ENCODE peak calls at places on chromosome 2, in ten cellular contexts. One of them, this sample, is unnamed.

GRCh38 chr2:40037303-40037702 is 258.2 kb upstream of the THUMPD2 start:
- DNase-seq in heart left ventricle: peak; percentile 30
- DNase-seq in cardiac fibroblast: no peak
- DNase-seq in upper lobe of left lung: no peak
- DNase-seq in substantia nigra: no peak
- DNase-seq in NCI-H510A: no peak
- DNase-seq in AG08395: no peak
- DNase-seq in ACHN: no peak
- DNase-seq in midbrain: no peak
- DNase-seq in activated CD8-positive, alpha-beta memory T cell treated with anti-CD3 and anti-CD28 coated beads for 1 hour: no peak
- DNase-seq in this sample: no peak

GRCh38 chr2:213306320-213306942 is 22.2 kb downstream of the SPAG16 start:
- DNase-seq in heart left ventricle: peak; percentile 74
- DNase-seq in cardiac fibroblast: peak; percentile 76
- DNase-seq in upper lobe of left lung: no peak
- DNase-seq in substantia nigra: no peak
- DNase-seq in NCI-H510A: no peak
- DNase-seq in AG08395: peak; percentile 23
- DNase-seq in ACHN: peak; percentile 8
- DNase-seq in midbrain: no peak
- DNase-seq in activated CD8-positive, alpha-beta memory T cell treated with anti-CD3 and anti-CD28 coated beads for 1 hour: no peak
- DNase-seq in this sample: no peak

GRCh38 chr2:75553961-75554539 is 6.7 kb downstream of the EVA1A start:
- DNase-seq in heart left ventricle: no peak
- DNase-seq in cardiac fibroblast: no peak
- DNase-seq in upper lobe of left lung: no peak
- DNase-seq in substantia nigra: no peak
- DNase-seq in NCI-H510A: no peak
- DNase-seq in AG08395: no peak
- DNase-seq in ACHN: no peak
- DNase-seq in midbrain: no peak
- DNase-seq in activated CD8-positive, alpha-beta memory T cell treated with anti-CD3 and anti-CD28 coated beads for 1 hour: no peak
- DNase-seq in this sample: peak; percentile 94

GRCh38 chr2:234467289-234467688 is 29.6 kb downstream of the ARL4C start:
- DNase-seq in heart left ventricle: no peak
- DNase-seq in cardiac fibroblast: peak; percentile 85
- DNase-seq in upper lobe of left lung: no peak
- DNase-seq in substantia nigra: no peak
- DNase-seq in NCI-H510A: no peak
- DNase-seq in AG08395: peak; percentile 25
- DNase-seq in ACHN: no peak
- DNase-seq in midbrain: no peak
- DNase-seq in activated CD8-positive, alpha-beta memory T cell treated with anti-CD3 and anti-CD28 coated beads for 1 hour: no peak
- DNase-seq in this sample: no peak

GRCh38 chr2:14790041-14790640 is 157.6 kb downstream of the LRATD1 start:
- DNase-seq in heart left ventricle: no peak
- DNase-seq in cardiac fibroblast: no peak
- DNase-seq in upper lobe of left lung: no peak
- DNase-seq in substantia nigra: no peak
- DNase-seq in NCI-H510A: no peak
- DNase-seq in AG08395: peak; percentile 51
- DNase-seq in ACHN: no peak
- DNase-seq in midbrain: no peak
- DNase-seq in activated CD8-positive, alpha-beta memory T cell treated with anti-CD3 and anti-CD28 coated beads for 1 hour: no peak
- DNase-seq in this sample: no peak

GRCh38 chr2:75896779-75897366 is 186.2 kb upstream of the GCFC2 start:
- DNase-seq in heart left ventricle: no peak
- DNase-seq in cardiac fibroblast: no peak
- DNase-seq in upper lobe of left lung: no peak
- DNase-seq in substantia nigra: no peak
- DNase-seq in NCI-H510A: peak; percentile 23
- DNase-seq in AG08395: no peak
- DNase-seq in ACHN: peak; percentile 46
- DNase-seq in midbrain: peak; percentile 35
- DNase-seq in activated CD8-positive, alpha-beta memory T cell treated with anti-CD3 and anti-CD28 coated beads for 1 hour: no peak
- DNase-seq in this sample: peak; percentile 75

GRCh38 chr2:15363142-15363541 is 198.0 kb downstream of the NBAS start:
- DNase-seq in heart left ventricle: no peak
- DNase-seq in cardiac fibroblast: peak; percentile 57
- DNase-seq in upper lobe of left lung: no peak
- DNase-seq in substantia nigra: no peak
- DNase-seq in NCI-H510A: no peak
- DNase-seq in AG08395: peak; percentile 19
- DNase-seq in ACHN: peak; percentile 14
- DNase-seq in midbrain: no peak
- DNase-seq in activated CD8-positive, alpha-beta memory T cell treated with anti-CD3 and anti-CD28 coated beads for 1 hour: no peak
- DNase-seq in this sample: no peak

GRCh38 chr2:169069341-169069740 is at the start of gene DHRS9:
- DNase-seq in heart left ventricle: peak; percentile 24
- DNase-seq in cardiac fibroblast: peak; percentile 97
- DNase-seq in upper lobe of left lung: no peak
- DNase-seq in substantia nigra: no peak
- DNase-seq in NCI-H510A: no peak
- DNase-seq in AG08395: no peak
- DNase-seq in ACHN: peak; percentile 66
- DNase-seq in midbrain: no peak
- DNase-seq in activated CD8-positive, alpha-beta memory T cell treated with anti-CD3 and anti-CD28 coated beads for 1 hour: no peak
- DNase-seq in this sample: no peak

GRCh38 chr2:128584296-128584900 is 265.7 kb upstream of the HS6ST1 start:
- DNase-seq in heart left ventricle: no peak
- DNase-seq in cardiac fibroblast: peak; percentile 92
- DNase-seq in upper lobe of left lung: no peak
- DNase-seq in substantia nigra: no peak
- DNase-seq in NCI-H510A: no peak
- DNase-seq in AG08395: peak; percentile 71
- DNase-seq in ACHN: no peak
- DNase-seq in midbrain: no peak
- DNase-seq in activated CD8-positive, alpha-beta memory T cell treated with anti-CD3 and anti-CD28 coated beads for 1 hour: no peak
- DNase-seq in this sample: no peak

GRCh38 chr2:26243643-26244478 is 571 bp downstream of the HADHA start:
- DNase-seq in heart left ventricle: no peak
- DNase-seq in cardiac fibroblast: peak; percentile 53
- DNase-seq in upper lobe of left lung: no peak
- DNase-seq in substantia nigra: no peak
- DNase-seq in NCI-H510A: no peak
- DNase-seq in AG08395: no peak
- DNase-seq in ACHN: peak; percentile 30
- DNase-seq in midbrain: peak; percentile 70
- DNase-seq in activated CD8-positive, alpha-beta memory T cell treated with anti-CD3 and anti-CD28 coated beads for 1 hour: no peak
- DNase-seq in this sample: peak; percentile 59

GRCh38 chr2:55460562-55460961 is 40.9 kb upstream of the CCDC88A start:
- DNase-seq in heart left ventricle: no peak
- DNase-seq in cardiac fibroblast: peak; percentile 47
- DNase-seq in upper lobe of left lung: no peak
- DNase-seq in substantia nigra: no peak
- DNase-seq in NCI-H510A: no peak
- DNase-seq in AG08395: peak; percentile 26
- DNase-seq in ACHN: peak; percentile 54
- DNase-seq in midbrain: no peak
- DNase-seq in activated CD8-positive, alpha-beta memory T cell treated with anti-CD3 and anti-CD28 coated beads for 1 hour: no peak
- DNase-seq in this sample: no peak

GRCh38 chr2:167506395-167506794 is 618.1 kb downstream of the XIRP2 start:
- DNase-seq in heart left ventricle: no peak
- DNase-seq in cardiac fibroblast: no peak
- DNase-seq in upper lobe of left lung: no peak
- DNase-seq in substantia nigra: no peak
- DNase-seq in NCI-H510A: no peak
- DNase-seq in AG08395: no peak
- DNase-seq in ACHN: no peak
- DNase-seq in midbrain: no peak
- DNase-seq in activated CD8-positive, alpha-beta memory T cell treated with anti-CD3 and anti-CD28 coated beads for 1 hour: no peak
- DNase-seq in this sample: no peak

GRCh38 chr2:55887351-55887750 is 36.2 kb downstream of the EFEMP1 start:
- DNase-seq in heart left ventricle: no peak
- DNase-seq in cardiac fibroblast: peak; percentile 36
- DNase-seq in upper lobe of left lung: no peak
- DNase-seq in substantia nigra: no peak
- DNase-seq in NCI-H510A: no peak
- DNase-seq in AG08395: no peak
- DNase-seq in ACHN: no peak
- DNase-seq in midbrain: no peak
- DNase-seq in activated CD8-positive, alpha-beta memory T cell treated with anti-CD3 and anti-CD28 coated beads for 1 hour: no peak
- DNase-seq in this sample: no peak

GRCh38 chr2:22449676-22450075 is 935.3 kb upstream of the KLHL29 start:
- DNase-seq in heart left ventricle: no peak
- DNase-seq in cardiac fibroblast: no peak
- DNase-seq in upper lobe of left lung: no peak
- DNase-seq in substantia nigra: no peak
- DNase-seq in NCI-H510A: no peak
- DNase-seq in AG08395: no peak
- DNase-seq in ACHN: no peak
- DNase-seq in midbrain: peak; percentile 46
- DNase-seq in activated CD8-positive, alpha-beta memory T cell treated with anti-CD3 and anti-CD28 coated beads for 1 hour: no peak
- DNase-seq in this sample: no peak

GRCh38 chr2:120856421-120856862 is 120.8 kb downstream of the GLI2 start:
- DNase-seq in heart left ventricle: no peak
- DNase-seq in cardiac fibroblast: no peak
- DNase-seq in upper lobe of left lung: no peak
- DNase-seq in substantia nigra: no peak
- DNase-seq in NCI-H510A: no peak
- DNase-seq in AG08395: peak; percentile 80
- DNase-seq in ACHN: peak; percentile 42
- DNase-seq in midbrain: no peak
- DNase-seq in activated CD8-positive, alpha-beta memory T cell treated with anti-CD3 and anti-CD28 coated beads for 1 hour: no peak
- DNase-seq in this sample: peak; percentile 71

GRCh38 chr2:85032621-85033020 is 61.7 kb downstream of the KCMF1 start:
- DNase-seq in heart left ventricle: no peak
- DNase-seq in cardiac fibroblast: peak; percentile 51
- DNase-seq in upper lobe of left lung: no peak
- DNase-seq in substantia nigra: no peak
- DNase-seq in NCI-H510A: no peak
- DNase-seq in AG08395: no peak
- DNase-seq in ACHN: no peak
- DNase-seq in midbrain: no peak
- DNase-seq in activated CD8-positive, alpha-beta memory T cell treated with anti-CD3 and anti-CD28 coated beads for 1 hour: no peak
- DNase-seq in this sample: no peak

This sample was measured in left kidney.